ENCODE peak calls at places on chromosomes 3 and 15, in five cellular contexts. K, N, S, E and R are unnamed samples.

GRCh38 chr3:23961913-23962312 is 16.8 kb downstream of the NR1D2 start:
- DNase-seq in K (no peak), E (no peak), S (no peak), N (no peak), R (no peak)

GRCh38 chr3:58528629-58529028 is 8.4 kb downstream of the ACOX2 start:
- DNase-seq in E (no peak), K (peak), N (peak), S (no peak), R (peak)

GRCh38 chr3:86987421-86987715 is 3.6 kb downstream of the VGLL3 start:
- DNase-seq in N (no peak), E (no peak), S (no peak), K (no peak), R (no peak)

GRCh38 chr15:61169904-61170695 is 59.0 kb downstream of the RORA start:
- DNase-seq in K (no peak), N (no peak), S (no peak), E (no peak), R (no peak)

GRCh38 chr15:78093242-78094020 is 1.1 kb downstream of the SH2D7 start:
- DNase-seq in E (no peak), K (no peak), S (no peak), N (no peak), R (no peak)

GRCh38 chr3:192901435-192901834 is 16.2 kb downstream of the MB21D2 start:
- DNase-seq in S (no peak), K (no peak), N (no peak), E (no peak), R (no peak)

GRCh38 chr15:48021336-48022086 is 99.3 kb upstream of the SLC24A5 start:
- DNase-seq in E (no peak), K (no peak), S (no peak), N (peak), R (no peak)

GRCh38 chr15:27250223-27250622 is 279.2 kb downstream of the GABRG3 start:
- DNase-seq in K (peak), S (no peak), E (no peak), N (peak), R (peak)

GRCh38 chr3:171306631-171307030 is 153.6 kb downstream of the TNIK start:
- DNase-seq in E (no peak), S (no peak), K (no peak), N (no peak), R (no peak)

GRCh38 chr3:23671901-23672589 is 133.7 kb upstream of the UBE2E1 start:
- DNase-seq in K (no peak), N (no peak), E (no peak), S (no peak), R (no peak)

GRCh38 chr3:13419356-13420050 is 619 bp downstream of the NUP210 start:
- DNase-seq in N (peak), S (no peak), E (no peak), K (no peak), R (peak)

GRCh38 chr15:94298359-94298758 is 67.0 kb downstream of the MCTP2 start:
- DNase-seq in E (no peak), K (no peak), N (no peak), S (no peak), R (no peak)